ENCODE peak calls at places on chromosomes 3 and 15, in five cellular contexts. L, X, P, Y and R are unnamed samples.

GRCh38 chr15:50627351-50628055 is 59.1 kb downstream of the TRPM7 start:
- DNase-seq in Y (no peak), L (no peak), P (no peak), X (no peak), R (no peak)

GRCh38 chr15:75985966-75986365 is 26.3 kb downstream of the NRG4 start:
- DNase-seq in X (no peak), P (no peak), L (no peak), Y (no peak), R (no peak)

GRCh38 chr3:122353215-122353614 is 28.2 kb downstream of the CSTA start:
- DNase-seq in X (no peak), L (no peak), Y (no peak), P (no peak), R (no peak)

GRCh38 chr15:67207555-67208182 is 46.8 kb downstream of the AAGAB start:
- DNase-seq in P (no peak), Y (no peak), X (no peak), L (no peak), R (no peak)

GRCh38 chr3:45950686-45951600 is 7.7 kb downstream of the CXCR6 start:
- DNase-seq in P (no peak), L (no peak), Y (no peak), X (no peak), R (no peak)

GRCh38 chr3:33883538-33884203 is 85.2 kb downstream of the PDCD6IP start:
- DNase-seq in X (no peak), Y (no peak), P (peak), L (peak), R (peak)

GRCh38 chr3:172034786-172035685 is 4.3 kb upstream of the FNDC3B start:
- DNase-seq in P (peak), X (no peak), L (no peak), Y (no peak), R (no peak)

GRCh38 chr3:101813817-101814440 is 34.9 kb downstream of the NXPE3 start:
- DNase-seq in L (no peak), Y (no peak), P (no peak), X (no peak), R (peak)

GRCh38 chr3:63673111-63673510 is 20.6 kb downstream of the SNTN start:
- DNase-seq in X (no peak), L (no peak), Y (no peak), P (no peak), R (no peak)

GRCh38 chr3:108287146-108287545 is 9.2 kb upstream of the HHLA2 start:
- DNase-seq in L (no peak), X (no peak), Y (no peak), P (no peak), R (no peak)

GRCh38 chr3:156448300-156448699 is 106.6 kb downstream of the SSR3 start:
- DNase-seq in P (no peak), Y (no peak), X (no peak), L (no peak), R (peak)

GRCh38 chr3:174874258-174874657 is 15.1 kb downstream of the NAALADL2 start:
- DNase-seq in Y (no peak), X (no peak), P (no peak), L (no peak), R (no peak)

GRCh38 chr3:110644203-110644602 is 427.4 kb upstream of the NECTIN3 start:
- DNase-seq in P (no peak), Y (no peak), X (no peak), L (no peak), R (no peak)

GRCh38 chr3:69776289-69776688 is 37.0 kb downstream of the MITF start:
- DNase-seq in Y (no peak), P (no peak), L (no peak), X (no peak), R (no peak)

GRCh38 chr3:4417449-4417848 is 49.6 kb downstream of the SUMF1 start:
- DNase-seq in X (no peak), Y (no peak), P (no peak), L (no peak), R (peak)

GRCh38 chr3:33881181-33882064 is 83.0 kb downstream of the PDCD6IP start:
- DNase-seq in L (no peak), Y (no peak), P (no peak), X (no peak), R (no peak)

GRCh38 chr3:128782282-128783146 is 56.5 kb downstream of the RAB7A start:
- DNase-seq in L (no peak), X (no peak), Y (no peak), P (no peak), R (no peak)

GRCh38 chr15:62272290-62272689 is 107.2 kb upstream of the C2CD4B start:
- DNase-seq in X (no peak), P (no peak), L (no peak), Y (no peak), R (no peak)

GRCh38 chr15:78210349-78210717 is 24.0 kb downstream of the ACSBG1 start:
- DNase-seq in X (no peak), L (no peak), Y (no peak), P (peak), R (no peak)

GRCh38 chr15:55937040-55937439 is 56.4 kb downstream of the NEDD4 start:
- DNase-seq in Y (no peak), L (no peak), X (no peak), P (no peak), R (no peak)

GRCh38 chr3:13601692-13602080 is 52.8 kb downstream of the FBLN2 start:
- DNase-seq in L (no peak), Y (no peak), P (no peak), X (no peak), R (no peak)

GRCh38 chr15:89303986-89304385 is 30.6 kb downstream of the POLG start:
- DNase-seq in P (no peak), Y (no peak), X (no peak), L (no peak), R (no peak)

GRCh38 chr15:91992940-91993339 is 139.4 kb downstream of the SLCO3A1 start:
- DNase-seq in X (no peak), P (no peak), L (no peak), Y (no peak), R (no peak)

GRCh38 chr15:66253643-66254363 is at the start of gene MEGF11:
- DNase-seq in P (peak), X (no peak), L (peak), Y (no peak), R (no peak)

GRCh38 chr3:126713229-126713628 is 9.2 kb downstream of the CHCHD6 start:
- DNase-seq in X (no peak), P (no peak), L (no peak), Y (no peak), R (no peak)

GRCh38 chr3:184308744-184309143 is 5.7 kb upstream of the EIF4G1 start:
- DNase-seq in P (no peak), X (no peak), L (no peak), Y (no peak), R (no peak)

GRCh38 chr15:49900836-49901235 is 218.2 kb downstream of the ATP8B4 start:
- DNase-seq in Y (no peak), P (no peak), X (no peak), L (no peak), R (no peak)

GRCh38 chr3:175020101-175020500 is 161.0 kb downstream of the NAALADL2 start:
- DNase-seq in P (no peak), L (no peak), Y (no peak), X (no peak), R (no peak)

GRCh38 chr3:85535517-85535916 is 576.7 kb downstream of the CADM2 start:
- DNase-seq in P (peak), X (no peak), L (peak), Y (no peak), R (no peak)

GRCh38 chr15:51706931-51707608 is 25.8 kb downstream of the SCG3 start:
- DNase-seq in P (no peak), L (no peak), Y (no peak), X (no peak), R (no peak)

GRCh38 chr3:114739627-114740026 is 407.5 kb downstream of the ZBTB20 start:
- DNase-seq in X (no peak), L (no peak), P (no peak), Y (no peak), R (no peak)

GRCh38 chr15:77040673-77041072 is 30.2 kb downstream of the TSPAN3 start:
- DNase-seq in X (no peak), Y (no peak), L (no peak), P (no peak), R (no peak)

GRCh38 chr15:91651251-91651650 is 202.3 kb upstream of the SLCO3A1 start:
- DNase-seq in Y (no peak), L (no peak), X (no peak), P (no peak), R (no peak)

GRCh38 chr3:39190281-39191025 is 1.9 kb downstream of the XIRP1 start:
- DNase-seq in Y (no peak), L (no peak), P (no peak), X (no peak), R (no peak)

GRCh38 chr15:68423359-68424028 is 8.5 kb downstream of the ITGA11 start:
- DNase-seq in P (no peak), Y (no peak), L (no peak), X (no peak), R (no peak)

GRCh38 chr3:44355634-44356033 is 17.1 kb downstream of the TCAIM start:
- DNase-seq in L (peak), Y (no peak), P (peak), X (peak), R (peak)

GRCh38 chr3:131917006-131917405 is 117.8 kb downstream of the CPNE4 start:
- DNase-seq in X (no peak), Y (no peak), L (no peak), P (no peak), R (no peak)

GRCh38 chr3:7382293-7383033 is 521.5 kb downstream of the GRM7 start:
- DNase-seq in Y (no peak), L (no peak), P (peak), X (no peak), R (peak)

GRCh38 chr3:27533718-27534578 is 49.8 kb upstream of the SLC4A7 start:
- DNase-seq in P (peak), Y (no peak), X (peak), L (no peak), R (peak)